ENCODE peak calls at places on chromosomes 7 and 10, in ten cellular contexts. Y is activated naive CD4-positive, alpha-beta T cell treated with anti-CD3 and anti-CD28 coated beads, Interleukin-2, amount 50 U/mL, for 16 hours; E is ELF-1; I is NCI-H1105 treated with DMSO at 0.1 percent for 48 hours; V is stimulated activated CD4-positive, alpha-beta T cell treated with anti-CD3 and anti-CD28 coated beads, Interleukin-2, amount 100 ng/mL, for 48 hours; J is H1; S is head of caudate nucleus; N is NB4; G is activated effector memory CD4-positive, alpha-beta T cell treated with Interleukin-2 at 50 U/mL for 16 hours; H is WTC11. K is an unnamed sample.

GRCh38 chr7:13217762-13218161 is 530.3 kb downstream of the ARL4A start:
- DNase-seq in Y (no peak), E (no peak), I (no peak), V (no peak), J (no peak), S (no peak), N (no peak), G (no peak), H (no peak), K (no peak)

GRCh38 chr10:36313142-36313541 is 671.0 kb upstream of the FZD8 start:
- DNase-seq in Y (no peak), E (no peak), I (no peak), V (no peak), J (no peak), S (no peak), N (no peak), G (no peak), H (no peak), K (no peak)

GRCh38 chr10:70367195-70367796 is 15.1 kb downstream of the LRRC20 start:
- DNase-seq in Y (no peak), E (no peak), I (no peak), V (no peak), J (no peak), S (no peak), N (no peak), G (no peak), H (no peak), K (no peak)

GRCh38 chr10:77881636-77882035 is 44.9 kb downstream of the DLG5 start:
- DNase-seq in Y (no peak), E (no peak), I (no peak), V (no peak), J (no peak), S (no peak), N (no peak), G (no peak), H (no peak), K (no peak)

GRCh38 chr10:113980408-113981087 is 63.1 kb upstream of the ADRB1 start:
- DNase-seq in Y (no peak), E (no peak), I (no peak), V (no peak), J (no peak), S (no peak), N (no peak), G (no peak), H (no peak), K (no peak)

GRCh38 chr7:111059826-111060225 is 31.1 kb upstream of the LRRN3 start:
- DNase-seq in Y (no peak), E (no peak), I (no peak), V (no peak), J (no peak), S (no peak), N (no peak), G (no peak), H (no peak), K (no peak)

GRCh38 chr10:118754132-118754555 is 626 bp downstream of the CACUL1 start:
- DNase-seq in Y (peak; percentile 37), E (peak; percentile 82), I (peak; percentile 13), V (peak; percentile 23), J (peak; percentile 69), S (peak; percentile 2), N (peak; percentile 72), G (peak; percentile 15), H (peak; percentile 69), K (peak; percentile 65)

GRCh38 chr10:26468291-26468690 is 30.1 kb downstream of the APBB1IP start:
- DNase-seq in Y (no peak), E (no peak), I (no peak), V (no peak), J (no peak), S (no peak), N (no peak), G (no peak), H (no peak), K (no peak)

GRCh38 chr10:30639946-30640786 is 10.6 kb upstream of the LYZL2 start:
- DNase-seq in Y (no peak), E (no peak), I (peak; percentile 28), V (no peak), J (no peak), S (no peak), N (peak; percentile 71), G (no peak), H (no peak), K (no peak)

GRCh38 chr10:35378547-35379210 is 42.4 kb downstream of the CCNY start:
- DNase-seq in Y (no peak), E (no peak), I (no peak), V (peak; percentile 9), J (peak; percentile 41), S (no peak), N (peak; percentile 63), G (no peak), H (no peak), K (no peak)

GRCh38 chr10:61987537-61987936 is 86.0 kb downstream of the ARID5B start:
- DNase-seq in Y (no peak), E (no peak), I (no peak), V (no peak), J (no peak), S (no peak), N (no peak), G (no peak), H (no peak), K (no peak)

GRCh38 chr10:71766717-71767419 is 6.5 kb downstream of the VSIR start:
- DNase-seq in Y (no peak), E (peak; percentile 87), I (no peak), V (no peak), J (no peak), S (no peak), N (peak; percentile 33), G (no peak), H (no peak), K (no peak)

GRCh38 chr10:47307381-47307780 is 7.4 kb downstream of the GDF10 start:
- DNase-seq in Y (no peak), E (no peak), I (no peak), V (no peak), J (no peak), S (no peak), N (no peak), G (no peak), H (no peak), K (no peak)

GRCh38 chr10:95513941-95514392 is 47.2 kb downstream of the SORBS1 start:
- DNase-seq in Y (no peak), E (no peak), I (no peak), V (peak; percentile 10), J (no peak), S (peak; percentile 29), N (no peak), G (no peak), H (no peak), K (peak; percentile 70)

GRCh38 chr7:1934017-1934416 is 263.9 kb downstream of the ELFN1 start:
- DNase-seq in Y (no peak), E (no peak), I (no peak), V (no peak), J (no peak), S (no peak), N (no peak), G (no peak), H (peak; percentile 34), K (no peak)

GRCh38 chr7:76011437-76011836 is 17.0 kb upstream of the TMEM120A start:
- DNase-seq in Y (no peak), E (no peak), I (no peak), V (no peak), J (no peak), S (no peak), N (no peak), G (no peak), H (no peak), K (no peak)

GRCh38 chr10:126570631-126571170 is 99.8 kb downstream of the C10orf90 start:
- DNase-seq in Y (no peak), E (no peak), I (no peak), V (no peak), J (no peak), S (no peak), N (no peak), G (no peak), H (no peak), K (no peak)

GRCh38 chr10:17984056-17984455 is 32.3 kb downstream of the SLC39A12 start:
- DNase-seq in Y (no peak), E (no peak), I (no peak), V (no peak), J (no peak), S (no peak), N (peak; percentile 46), G (no peak), H (no peak), K (no peak)

GRCh38 chr10:71290331-71290730 is 28.7 kb upstream of the SLC29A3 start:
- DNase-seq in Y (no peak), E (no peak), I (no peak), V (no peak), J (no peak), S (no peak), N (no peak), G (no peak), H (no peak), K (no peak)